ENCODE peak calls at places on chromosomes 6 and 20, in seven cellular contexts. K is heart left ventricle, S is Panc1, J is GM13976, Q is RWPE2, N is GM23338, F is H9. G is an unnamed sample.

GRCh38 chr6:156485145-156485544 is 292.0 kb upstream of the ARID1B start:
- DNase-seq in S (no peak), K (no peak), Q (no peak), N (peak), J (no peak), F (no peak), G (no peak)

GRCh38 chr6:169638388-169638787 is 63.4 kb downstream of the WDR27 start:
- DNase-seq in Q (no peak), F (no peak), S (no peak), J (no peak), N (no peak), K (no peak), G (no peak)

GRCh38 chr6:83609248-83609647 is 96.9 kb downstream of the PRSS35 start:
- DNase-seq in S (no peak), Q (no peak), J (no peak), K (no peak), F (no peak), N (no peak), G (no peak)

GRCh38 chr20:13173201-13173600 is 47.9 kb upstream of the ISM1 start:
- DNase-seq in N (no peak), K (no peak), F (no peak), J (no peak), S (no peak), Q (no peak), G (no peak)

GRCh38 chr20:46176744-46177378 is 58.7 kb downstream of the CD40 start:
- DNase-seq in J (no peak), Q (no peak), F (no peak), N (no peak), S (no peak), K (no peak), G (no peak)

GRCh38 chr20:19552144-19552895 is 205.7 kb upstream of the RIN2 start:
- DNase-seq in Q (no peak), K (no peak), S (no peak), N (peak), F (peak), J (no peak), G (no peak)

GRCh38 chr6:26322645-26323482 is 42.1 kb upstream of the BTN3A2 start:
- DNase-seq in K (peak), S (peak), J (peak), N (peak), F (peak), Q (no peak), G (no peak)

GRCh38 chr6:143745160-143746133 is 67.7 kb downstream of the PHACTR2 start:
- DNase-seq in J (no peak), F (peak), N (peak), S (no peak), Q (no peak), K (peak), G (no peak)

GRCh38 chr20:23625236-23625964 is 12.4 kb downstream of the CST3 start:
- DNase-seq in F (no peak), Q (no peak), J (no peak), S (no peak), N (no peak), K (no peak), G (no peak)

GRCh38 chr6:151087861-151088598 is 151.7 kb upstream of the AKAP12 start:
- DNase-seq in Q (no peak), N (peak), K (peak), J (no peak), F (no peak), S (no peak), G (no peak)

GRCh38 chr6:44057238-44057930 is 69.9 kb downstream of the MRPL14 start:
- DNase-seq in S (no peak), K (no peak), Q (no peak), F (no peak), J (no peak), N (no peak), G (no peak)

GRCh38 chr6:168837231-168837903 is 396.4 kb downstream of the SMOC2 start:
- DNase-seq in F (no peak), Q (no peak), S (no peak), K (no peak), J (no peak), N (peak), G (no peak)

GRCh38 chr6:163705923-163706322 is 291.4 kb downstream of the QKI start:
- DNase-seq in F (no peak), S (no peak), J (no peak), N (no peak), K (no peak), Q (no peak), G (no peak)

GRCh38 chr6:25476126-25476525 is 175.9 kb upstream of the SCGN start:
- DNase-seq in F (no peak), Q (no peak), J (no peak), K (no peak), N (no peak), S (no peak), G (no peak)

GRCh38 chr20:63740501-63741353 is 1.2 kb downstream of the SLC2A4RG start:
- DNase-seq in J (peak), F (peak), N (peak), Q (peak), S (no peak), K (peak), G (peak)

GRCh38 chr6:13666194-13667105 is 45.2 kb downstream of the RANBP9 start:
- DNase-seq in F (no peak), S (no peak), K (no peak), J (no peak), N (no peak), Q (no peak), G (no peak)

GRCh38 chr6:134282816-134283215 is 35.1 kb downstream of the SGK1 start:
- DNase-seq in N (no peak), Q (no peak), J (no peak), K (no peak), S (no peak), F (no peak), G (no peak)

GRCh38 chr6:82415820-82416219 is 52.2 kb downstream of the TPBG start:
- DNase-seq in S (no peak), Q (no peak), J (no peak), K (no peak), F (no peak), N (no peak), G (no peak)

GRCh38 chr6:114419175-114419574 is 76.4 kb upstream of the HS3ST5 start:
- DNase-seq in K (no peak), N (no peak), J (peak), Q (no peak), S (no peak), F (no peak), G (no peak)

GRCh38 chr6:32796848-32797776 is 19.7 kb downstream of the HLA-DOB start:
- DNase-seq in K (peak), F (peak), Q (no peak), S (peak), N (peak), J (peak), G (no peak)

GRCh38 chr6:53761036-53761435 is 33.8 kb upstream of the LRRC1 start:
- DNase-seq in J (no peak), F (no peak), N (no peak), S (no peak), K (no peak), Q (no peak), G (no peak)

GRCh38 chr6:30821862-30822784 is 62.2 kb upstream of the DDR1 start:
- DNase-seq in Q (no peak), S (no peak), J (peak), K (no peak), F (no peak), N (peak), G (no peak)

GRCh38 chr6:87342829-87343228 is 1.8 kb upstream of the C6orf163 start:
- DNase-seq in N (no peak), K (no peak), F (no peak), Q (no peak), S (no peak), J (no peak), G (no peak)

GRCh38 chr6:24283043-24283985 is 74.5 kb downstream of the DCDC2 start:
- DNase-seq in Q (no peak), F (peak), N (peak), K (peak), J (peak), S (peak), G (no peak)

GRCh38 chr6:82877213-82878195 is 188.1 kb downstream of the UBE3D start:
- DNase-seq in J (no peak), K (no peak), S (no peak), N (no peak), Q (no peak), F (no peak), G (no peak)

GRCh38 chr6:53527249-53527765 is 17.6 kb downstream of the GCLC start:
- DNase-seq in N (peak), Q (no peak), F (no peak), S (no peak), J (no peak), K (no peak), G (no peak)

GRCh38 chr6:53492860-53493634 is 51.9 kb downstream of the GCLC start:
- DNase-seq in K (no peak), Q (no peak), J (peak), S (peak), F (peak), N (peak), G (no peak)

GRCh38 chr20:62073323-62073722 is 7.6 kb upstream of the TAF4 start:
- DNase-seq in Q (no peak), J (no peak), K (no peak), N (no peak), F (no peak), S (no peak), G (no peak)

GRCh38 chr20:35001596-35002362 is 46.1 kb downstream of the MYH7B start:
- DNase-seq in J (no peak), F (no peak), S (no peak), Q (peak), N (peak), K (no peak), G (peak)

GRCh38 chr6:131400054-131400781 is 172.8 kb upstream of the ARG1 start:
- DNase-seq in J (no peak), S (no peak), N (no peak), F (no peak), K (no peak), Q (no peak), G (no peak)

DNA sequence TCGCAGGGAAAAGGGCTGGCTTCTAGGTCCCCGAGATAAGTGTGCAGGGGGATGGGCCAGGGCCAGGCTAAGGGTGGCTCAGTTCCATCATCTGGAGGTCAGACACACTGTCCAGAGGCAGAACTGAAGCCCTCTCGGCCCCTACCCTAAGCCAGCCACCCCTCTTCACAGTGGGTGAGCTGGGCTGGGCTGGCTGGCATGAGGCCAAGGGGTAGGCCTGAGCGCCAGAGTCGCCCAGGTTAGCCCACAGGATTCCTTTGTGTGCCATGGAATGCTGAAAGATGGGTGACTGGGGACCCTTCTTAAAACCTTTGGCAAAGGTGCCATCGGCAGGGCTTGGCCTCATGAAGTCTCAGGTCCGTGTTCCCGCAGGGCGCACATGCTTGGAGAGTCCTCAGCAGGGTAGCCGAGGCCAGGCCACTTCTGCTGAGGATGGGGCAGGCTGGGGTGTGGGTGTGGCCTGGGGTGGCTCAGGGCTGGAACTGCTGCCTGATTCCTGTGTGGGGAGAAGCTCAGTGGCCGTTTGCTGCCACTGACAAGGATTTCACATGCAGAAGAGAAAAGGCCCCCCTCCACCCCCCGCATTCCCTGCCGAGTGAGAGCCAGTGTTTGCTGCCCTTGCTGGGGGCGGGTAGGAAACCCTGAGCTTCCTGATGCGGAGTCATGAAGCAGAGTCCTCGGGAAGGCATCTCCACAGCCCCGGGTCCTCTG is 24.5 kb downstream of the SPATA2 start:
- DNase-seq in N (peak), Q (peak), J (no peak), F (peak), K (peak), S (no peak), G (peak)
- TF ChIP-seq CTCF in N (no peak), Q (no peak), J (no peak), F (no peak), K (no peak), S (no peak), G (no peak)

GRCh38 chr20:59055302-59055701 is 12.7 kb upstream of the PRELID3B start:
- DNase-seq in F (no peak), N (no peak), K (no peak), S (no peak), J (peak), Q (no peak), G (no peak)
- TF ChIP-seq CTCF in F (no peak), N (peak), K (peak), S (peak), J (no peak), Q (peak), G (peak)

GRCh38 chr6:94190030-94190429 is 770.7 kb upstream of the EPHA7 start:
- DNase-seq in S (no peak), F (no peak), Q (no peak), N (no peak), K (no peak), J (no peak), G (no peak)
- TF ChIP-seq CTCF in S (no peak), F (no peak), Q (no peak), N (no peak), K (no peak), J (no peak), G (no peak)

DNA sequence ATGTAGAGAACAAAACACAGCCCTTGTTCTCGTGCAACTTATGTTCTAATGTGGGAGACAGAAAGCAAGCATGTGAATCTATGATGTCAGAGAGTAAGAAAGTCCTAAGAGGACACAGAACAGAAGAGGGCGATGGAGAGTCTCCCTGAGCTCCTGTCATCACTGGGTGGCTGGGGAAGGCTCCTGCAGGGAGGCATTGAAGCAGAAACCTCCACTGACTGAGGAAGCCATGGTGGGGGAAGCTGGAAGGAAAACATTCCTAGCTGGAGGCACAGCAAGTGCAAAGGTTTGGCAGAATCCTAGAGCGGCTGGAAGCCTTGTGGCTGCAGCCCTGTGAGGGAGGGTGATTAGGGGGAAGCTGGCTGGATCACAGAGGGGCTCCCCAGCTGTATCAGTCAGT is 248.0 kb downstream of the CDH26 start:
- DNase-seq in J (peak), Q (peak), F (peak), S (no peak), N (peak), K (no peak), G (no peak)
- TF ChIP-seq CTCF in J (no peak), Q (peak), F (peak), S (peak), N (peak), K (peak), G (peak)

G was measured in chondrocyte.